ENCODE peak calls at places on chromosomes 1 and 21, in seven cellular contexts. V, B, N, U, J, L and M are unnamed samples.

GRCh38 chr1:88683516-88683847 is 591 bp upstream of the PKN2 start:
- DNase-seq in B (no peak), V (no peak), N (peak; percentile 59), L (no peak), J (no peak), U (peak; percentile 55), M (peak; percentile 70)

GRCh38 chr1:63868220-63868897 is 94.5 kb downstream of the ROR1 start:
- DNase-seq in U (no peak), N (no peak), L (no peak), V (no peak), J (no peak), B (peak; percentile 28), M (no peak)

GRCh38 chr1:64061430-64062104 is 141.9 kb upstream of the UBE2U start:
- DNase-seq in V (no peak), B (no peak), N (no peak), J (no peak), U (no peak), L (no peak), M (no peak)

GRCh38 chr1:91120915-91121314 is 99.1 kb upstream of the ZNF644 start:
- DNase-seq in N (no peak), U (no peak), J (no peak), B (peak; percentile 83), V (no peak), L (no peak), M (no peak)

GRCh38 chr1:201142011-201142853 is 12.0 kb downstream of the TMEM9 start:
- DNase-seq in B (no peak), J (no peak), L (no peak), U (no peak), N (no peak), V (no peak), M (no peak)

GRCh38 chr21:41783476-41784150 is 16.8 kb upstream of the RIPK4 start:
- DNase-seq in N (peak; percentile 71), V (no peak), L (no peak), J (no peak), B (no peak), U (no peak), M (no peak)

GRCh38 chr1:70720133-70720920 is 309.3 kb downstream of the CTH start:
- DNase-seq in L (no peak), U (no peak), N (no peak), B (no peak), J (no peak), V (no peak), M (no peak)

GRCh38 chr1:201128962-201129361 is 2.0 kb upstream of the ASCL5 start:
- DNase-seq in U (no peak), J (no peak), L (no peak), V (no peak), B (no peak), N (no peak), M (no peak)

GRCh38 chr1:147719029-147719703 is 41.2 kb downstream of the GJA5 start:
- DNase-seq in V (no peak), J (no peak), U (no peak), N (peak; percentile 37), B (no peak), L (no peak), M (no peak)

GRCh38 chr1:23824711-23825075 is 536 bp downstream of the HMGCL start:
- DNase-seq in N (no peak), L (no peak), V (no peak), U (no peak), J (no peak), B (peak; percentile 15), M (no peak)

GRCh38 chr1:156608981-156609380 is 7.7 kb upstream of the GPATCH4 start:
- DNase-seq in J (no peak), V (no peak), L (no peak), N (peak; percentile 36), B (peak; percentile 40), U (peak; percentile 65), M (no peak)

DNA sequence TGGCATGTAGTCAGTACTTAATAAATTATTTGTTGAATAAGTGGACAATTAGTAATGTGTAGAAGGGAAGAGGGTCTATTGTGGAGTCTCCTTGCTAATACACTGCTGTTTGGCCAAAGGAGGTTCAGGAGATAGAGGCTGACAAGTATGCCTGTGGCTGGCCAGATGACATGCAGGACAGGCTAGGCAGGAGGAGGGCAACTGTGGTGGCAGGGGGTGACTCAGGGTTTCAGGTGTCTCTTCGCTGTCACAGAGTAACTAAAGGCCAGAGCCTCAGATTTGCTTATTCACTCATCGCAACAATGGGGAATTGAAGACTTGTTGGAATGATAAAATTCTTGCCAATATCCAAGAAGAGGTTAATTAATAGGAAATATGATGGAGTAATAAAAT is 33.1 kb downstream of the THRAP3 start:
- DNase-seq in V (no peak), U (no peak), B (no peak), L (no peak), J (no peak), N (no peak), M (no peak)
- H3K4me3 ChIP-seq in V (no peak overlapping the region), U (no peak overlapping the region), B (no peak overlapping the region), L (no peak overlapping the region), J (no peak overlapping the region), N (no peak overlapping the region), M (no peak overlapping the region)

GRCh38 chr1:224911217-224911616 is 18.3 kb upstream of the DNAH14 start:
- DNase-seq in L (no peak), N (no peak), J (no peak), U (no peak), V (no peak), B (no peak), M (no peak)
- H3K9me3 ChIP-seq in L (peaks cover 24% of the 10 kb centered on the region), N (no peaks in the 10 kb centered on the region), J (peaks cover 10% of the 10 kb centered on the region), U (peaks cover 5% of the 10 kb centered on the region), V (peaks cover 8% of the 10 kb centered on the region), B (peaks cover 29% of the 10 kb centered on the region), M (no peaks in the 10 kb centered on the region)

GRCh38 chr21:38119793-38120192 is 137.0 kb upstream of the KCNJ15 start:
- DNase-seq in U (no peak), V (no peak), J (no peak), N (no peak), L (no peak), B (no peak), M (no peak)

GRCh38 chr21:38112219-38112789 is 144.5 kb upstream of the KCNJ15 start:
- DNase-seq in B (no peak), L (no peak), V (no peak), J (no peak), N (no peak), U (no peak), M (no peak)

GRCh38 chr21:38115870-38116269 is 140.9 kb upstream of the KCNJ15 start:
- DNase-seq in J (no peak), V (no peak), N (no peak), B (no peak), U (no peak), L (no peak), M (no peak)

GRCh38 chr21:38114717-38115333 is 142.0 kb upstream of the KCNJ15 start:
- DNase-seq in N (no peak), L (no peak), J (no peak), U (no peak), B (no peak), V (no peak), M (no peak)
- H3K27ac ChIP-seq in N (no peak overlapping the region), L (no peak overlapping the region), J (no peak overlapping the region), U (no peak overlapping the region), B (no peak overlapping the region), V (no peak overlapping the region), M (no peak overlapping the region)

DNA sequence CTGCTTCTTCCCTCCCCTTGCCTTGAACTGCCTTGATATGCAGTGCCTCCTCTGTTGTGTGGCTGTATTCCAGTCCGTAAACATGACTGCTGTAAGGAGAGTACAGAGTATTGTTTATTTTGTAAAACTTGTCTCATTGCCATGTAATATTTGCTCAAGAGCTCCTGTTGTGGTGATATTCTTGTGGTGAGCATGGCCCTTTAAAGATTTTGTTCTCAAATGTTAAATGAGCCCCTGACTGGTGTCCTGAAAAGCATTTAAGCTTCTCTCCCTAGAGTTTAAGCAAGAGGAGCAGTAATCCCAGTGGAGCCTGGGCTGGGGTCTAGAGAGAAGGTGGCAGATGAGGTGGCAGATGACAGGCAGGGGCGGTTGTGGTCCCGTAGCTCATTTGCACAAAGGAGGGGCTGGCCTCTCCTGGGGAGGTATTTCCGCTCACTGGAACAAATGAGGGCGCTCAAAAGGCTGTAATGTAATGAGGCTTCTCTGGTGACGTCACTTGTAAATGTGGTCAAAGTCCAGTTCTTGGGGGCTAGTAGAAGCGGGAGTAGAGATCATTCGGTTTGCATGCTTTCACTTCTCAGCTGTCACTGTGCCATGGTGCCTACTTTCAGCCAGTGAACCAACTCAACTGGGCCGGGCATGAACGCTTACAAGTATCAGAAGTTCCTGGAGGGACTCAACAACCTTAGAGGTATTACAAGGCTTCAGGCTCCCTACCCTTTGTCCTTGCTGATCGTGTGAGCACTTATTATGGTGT is 46.0 kb upstream of the MACF1 start:
- DNase-seq in J (no peak), U (no peak), N (peak; percentile 90), V (no peak), B (peak; percentile 77), L (no peak), M (peak; percentile 64)
- H3K4me3 ChIP-seq in J (no peak overlapping the region), U (no peak overlapping the region), N (no peak overlapping the region), V (no peak overlapping the region), B (no peak overlapping the region), L (peak overlapping the region; percentile 32), M (peak overlapping the region; percentile 21)

GRCh38 chr1:2955652-2956051 is 65.6 kb upstream of the ACTRT2 start:
- DNase-seq in U (no peak), V (no peak), N (no peak), L (no peak), B (no peak), J (no peak), M (peak; percentile 5)
- H3K9me3 ChIP-seq in U (no peaks in the 10 kb centered on the region), V (peaks cover 18% of the 10 kb centered on the region), N (no peaks in the 10 kb centered on the region), L (peaks cover 67% of the 10 kb centered on the region), B (peaks cover 24% of the 10 kb centered on the region), J (peaks cover 14% of the 10 kb centered on the region), M (no peaks in the 10 kb centered on the region)

GRCh38 chr1:164587617-164588367 is 28.8 kb downstream of the PBX1 start:
- DNase-seq in U (no peak), B (no peak), J (no peak), L (no peak), N (no peak), V (no peak), M (no peak)
- H3K27ac ChIP-seq in U (no peak overlapping the region), B (no peak overlapping the region), J (peak overlapping the region; percentile 94), L (no peak overlapping the region), N (peak overlapping the region; percentile 54), V (peak overlapping the region; percentile 83), M (no peak overlapping the region)

GRCh38 chr21:42971897-42972275 is 2.5 kb upstream of the PKNOX1 start:
- DNase-seq in B (no peak), L (no peak), V (no peak), N (no peak), U (no peak), J (no peak), M (no peak)
- H3K4me3 ChIP-seq in B (no peak overlapping the region), L (no peak overlapping the region), V (no peak overlapping the region), N (no peak overlapping the region), U (no peak overlapping the region), J (no peak overlapping the region), M (no peak overlapping the region)